ENCODE peak calls at places on chromosome 19, in six cellular contexts. C is Caco-2; O is fibroblast of pulmonary artery; S is GM03348; F is endodermal cell; W is stimulated activated CD8-positive, alpha-beta memory T cell treated with anti-CD3 and anti-CD28 coated beads, Interleukin-2, amount 100 ng/mL, for 48 hours. T is an unnamed sample.

GRCh38 chr19:4206818-4207484 is 22.4 kb upstream of the EBI3 start:
- DNase-seq in C (no peak), F (no peak), S (peak; percentile 63), W (no peak), O (peak; percentile 51), T (peak; percentile 44)

GRCh38 chr19:44111910-44112463 is 1.2 kb upstream of the ZNF225 start:
- DNase-seq in S (peak; percentile 33), C (peak; percentile 61), O (peak; percentile 91), W (no peak), F (peak; percentile 92), T (peak; percentile 53)

GRCh38 chr19:2043864-2044708 is 7.0 kb downstream of the MKNK2 start:
- DNase-seq in F (peak; percentile 67), S (no peak), O (no peak), W (no peak), C (no peak), T (no peak)

GRCh38 chr19:11191273-11191755 is 6.0 kb downstream of the KANK2 start:
- DNase-seq in O (peak; percentile 57), W (no peak), S (peak; percentile 90), C (no peak), F (peak; percentile 63), T (peak; percentile 100)

GRCh38 chr19:29772696-29773095 is 39.1 kb upstream of the CCNE1 start:
- DNase-seq in S (no peak), O (no peak), F (no peak), C (no peak), W (no peak), T (no peak)

GRCh38 chr19:14381689-14382474 is 638 bp downstream of the ADGRE5 start:
- DNase-seq in S (no peak), C (peak; percentile 54), W (no peak), O (peak; percentile 61), F (no peak), T (peak; percentile 36)

GRCh38 chr19:55526216-55527196 is 10.4 kb downstream of the SBK2 start:
- DNase-seq in F (peak; percentile 89), O (peak; percentile 83), S (peak; percentile 67), W (no peak), C (no peak), T (peak; percentile 94)

GRCh38 chr19:32129141-32129540 is 216.3 kb upstream of the ZNF507 start:
- DNase-seq in W (no peak), S (no peak), O (no peak), F (no peak), C (no peak), T (no peak)

GRCh38 chr19:14565298-14565679 is 6.6 kb downstream of the NDUFB7 start:
- DNase-seq in C (no peak), O (no peak), W (no peak), S (no peak), F (no peak), T (no peak)

GRCh38 chr19:36572593-36573019 is 486 bp downstream of the ZNF529 start:
- DNase-seq in W (no peak), C (no peak), F (no peak), S (no peak), O (no peak), T (no peak)

T was measured in myocyte.